ENCODE peak calls at places on chromosomes 13 and 19, in seven cellular contexts. Q is K562, J is A549, A is WTC11, M is SK-N-SH, R is H1, Z is GM12878. V is an unnamed sample.

GRCh38 chr13:109673477-109673876 is 112.9 kb downstream of the IRS2 start:
- DNase-seq in J (no peak), R (no peak), M (no peak), A (no peak), Q (no peak), Z (no peak), V (peak)

GRCh38 chr13:96940961-96941360 is 53.3 kb downstream of the OXGR1 start:
- DNase-seq in M (no peak), J (no peak), Q (no peak), Z (no peak), R (no peak), A (no peak), V (no peak)

GRCh38 chr19:54011507-54012211 is 20.2 kb downstream of the CACNG6 start:
- DNase-seq in R (peak), Q (no peak), J (no peak), Z (no peak), A (peak), M (no peak), V (no peak)

GRCh38 chr19:44746946-44747738 is 1.4 kb upstream of the BCL3 start:
- DNase-seq in Q (peak), R (peak), Z (peak), J (peak), A (peak), M (peak), V (peak)

GRCh38 chr19:8148410-8149231 is 771 bp downstream of the FBN3 start:
- DNase-seq in J (peak), Z (no peak), M (peak), Q (peak), A (peak), R (peak), V (no peak)

GRCh38 chr19:47663911-47664771 is 49.1 kb upstream of the EHD2 start:
- DNase-seq in M (no peak), A (no peak), J (peak), R (no peak), Z (no peak), Q (peak), V (peak)

GRCh38 chr19:39157275-39157996 is 31.9 kb downstream of the PAK4 start:
- DNase-seq in Q (no peak), Z (no peak), R (no peak), J (no peak), A (no peak), M (no peak), V (peak)

GRCh38 chr13:104773775-104774174 is 1707.6 kb upstream of the SLC10A2 start:
- DNase-seq in R (peak), M (peak), A (no peak), Z (peak), Q (no peak), J (peak), V (peak)

GRCh38 chr13:70623260-70623659 is 515.0 kb upstream of the KLHL1 start:
- DNase-seq in A (no peak), J (no peak), M (peak), Q (no peak), R (no peak), Z (no peak), V (peak)

GRCh38 chr19:16773259-16773658 is 53.6 kb downstream of the NWD1 start:
- DNase-seq in Z (no peak), J (no peak), Q (no peak), A (no peak), R (no peak), M (no peak), V (no peak)

GRCh38 chr19:2613507-2614295 is 88.8 kb downstream of the GNG7 start:
- DNase-seq in R (peak), Z (no peak), Q (peak), M (peak), J (peak), A (peak), V (peak)

GRCh38 chr13:52459668-52460067 is 4.4 kb downstream of the CKAP2 start:
- DNase-seq in Z (no peak), M (no peak), Q (no peak), J (no peak), R (no peak), A (no peak), V (peak)

GRCh38 chr19:2280633-2281264 is 1.2 kb downstream of the PEAK3 start:
- DNase-seq in A (no peak), R (no peak), M (no peak), J (no peak), Z (no peak), Q (no peak), V (no peak)

GRCh38 chr13:43492281-43492680 is 294.5 kb downstream of the ENOX1 start:
- DNase-seq in M (no peak), Q (no peak), R (no peak), J (no peak), A (no peak), Z (no peak), V (no peak)

GRCh38 chr13:112168771-112169170 is 101.8 kb downstream of the SOX1 start:
- DNase-seq in R (no peak), A (no peak), M (no peak), Z (no peak), Q (no peak), J (no peak), V (no peak)

GRCh38 chr19:1469936-1470863 is 8.8 kb downstream of the C19orf25 start:
- DNase-seq in Z (no peak), A (peak), Q (peak), J (no peak), M (no peak), R (peak), V (no peak)

GRCh38 chr19:7870571-7871279 is 3.5 kb downstream of the PRR36 start:
- DNase-seq in J (peak), Z (no peak), R (peak), M (peak), A (peak), Q (peak), V (no peak)

GRCh38 chr13:60463787-60464186 is 66.8 kb downstream of the TDRD3 start:
- DNase-seq in R (no peak), Q (no peak), A (no peak), M (no peak), Z (no peak), J (no peak), V (no peak)

GRCh38 chr19:5978606-5979552 is 939 bp upstream of the RANBP3 start:
- DNase-seq in J (no peak), M (peak), Z (no peak), A (no peak), R (no peak), Q (peak), V (no peak)

GRCh38 chr19:6754136-6754535 is 13.1 kb downstream of the SH2D3A start:
- DNase-seq in A (no peak), R (no peak), Q (no peak), J (no peak), Z (no peak), M (no peak), V (no peak)

GRCh38 chr19:29278716-29279115 is 65.8 kb upstream of the UQCRFS1 start:
- DNase-seq in Q (no peak), M (no peak), J (no peak), Z (no peak), A (no peak), R (no peak), V (no peak)

GRCh38 chr19:5086232-5086631 is 117.3 kb downstream of the KDM4B start:
- DNase-seq in Z (no peak), R (no peak), J (no peak), A (no peak), Q (no peak), M (no peak), V (no peak)

GRCh38 chr19:48630289-48631036 is 6.7 kb downstream of the DBP start:
- DNase-seq in J (no peak), R (peak), M (no peak), Q (no peak), Z (no peak), A (peak), V (no peak)

GRCh38 chr19:38769635-38770211 is 3.6 kb downstream of the LGALS7 start:
- DNase-seq in R (peak), J (peak), A (peak), Z (no peak), Q (peak), M (peak), V (peak)

GRCh38 chr13:53045110-53045509 is 16.5 kb downstream of the OLFM4 start:
- DNase-seq in Z (no peak), A (no peak), Q (no peak), R (no peak), M (peak), J (no peak), V (no peak)

GRCh38 chr13:46170687-46171086 is 11.3 kb downstream of the LCP1 start:
- DNase-seq in Z (no peak), J (no peak), M (no peak), R (no peak), A (no peak), Q (no peak), V (no peak)

GRCh38 chr13:107223867-107224266 is 655.9 kb upstream of the ARGLU1 start:
- DNase-seq in Q (no peak), M (no peak), J (no peak), Z (no peak), A (no peak), R (no peak), V (no peak)

GRCh38 chr13:57682128-57682716 is 50.7 kb downstream of the PCDH17 start:
- DNase-seq in R (no peak), M (no peak), Z (no peak), A (no peak), J (no peak), Q (no peak), V (no peak)

GRCh38 chr13:109868583-109869311 is 82.4 kb upstream of the IRS2 start:
- DNase-seq in Q (no peak), J (peak), Z (no peak), A (no peak), R (no peak), M (no peak), V (peak)

GRCh38 chr13:34164585-34164984 is 346.6 kb downstream of the RFC3 start:
- DNase-seq in J (no peak), Q (no peak), M (no peak), R (no peak), Z (no peak), A (no peak), V (no peak)

GRCh38 chr13:27182844-27183497 is 11.4 kb upstream of the USP12 start:
- DNase-seq in A (no peak), J (peak), R (no peak), M (no peak), Q (peak), Z (no peak), V (peak)

GRCh38 chr13:32905864-32906180 is 110.4 kb upstream of the KL start:
- DNase-seq in J (no peak), M (no peak), Z (no peak), R (no peak), Q (no peak), A (no peak), V (peak)

GRCh38 chr19:5927439-5927821 is 13.4 kb downstream of the CAPS start:
- DNase-seq in M (no peak), Q (no peak), A (no peak), J (no peak), Z (peak), R (no peak), V (no peak)

GRCh38 chr13:73138967-73139491 is 80.2 kb downstream of the KLF5 start:
- DNase-seq in R (no peak), J (no peak), Q (no peak), A (no peak), M (no peak), Z (no peak), V (no peak)

GRCh38 chr13:90246005-90246404 is 1101.5 kb upstream of the MIR17HG start:
- DNase-seq in J (no peak), Z (no peak), R (no peak), A (no peak), Q (no peak), M (no peak), V (no peak)

GRCh38 chr13:65660696-65661095 is 1569.4 kb downstream of the PCDH9 start:
- DNase-seq in J (no peak), R (no peak), Z (no peak), Q (no peak), A (no peak), M (no peak), V (peak)

GRCh38 chr13:51715613-51716012 is 88.3 kb downstream of the DHRS12 start:
- DNase-seq in Z (no peak), R (no peak), A (no peak), Q (no peak), M (no peak), J (no peak), V (no peak)

GRCh38 chr19:54317108-54317964 is 4.4 kb upstream of the LILRA5 start:
- DNase-seq in Q (no peak), J (no peak), M (no peak), Z (no peak), A (no peak), R (no peak), V (no peak)

GRCh38 chr13:75760182-75760981 is 124.3 kb downstream of the LMO7 start:
- DNase-seq in Z (no peak), J (peak), Q (no peak), A (no peak), R (no peak), M (no peak), V (peak)

GRCh38 chr19:35851213-35852028 is 883 bp downstream of the NPHS1 start:
- DNase-seq in R (peak), M (peak), Q (no peak), J (no peak), A (peak), Z (no peak), V (no peak)
- TF ChIP-seq CTCF in R (peak), M (peak), Q (no peak), J (no peak), A (peak), Z (no peak), V (no peak)

GRCh38 chr13:67062160-67062559 is 168.0 kb downstream of the PCDH9 start:
- DNase-seq in Z (no peak), R (no peak), J (no peak), A (no peak), Q (no peak), M (no peak), V (no peak)
- TF ChIP-seq USF2 in Z (no peak), R (no peak), J (no peak), A (no peak), Q (no peak), M (no peak), V (no peak)

DNA sequence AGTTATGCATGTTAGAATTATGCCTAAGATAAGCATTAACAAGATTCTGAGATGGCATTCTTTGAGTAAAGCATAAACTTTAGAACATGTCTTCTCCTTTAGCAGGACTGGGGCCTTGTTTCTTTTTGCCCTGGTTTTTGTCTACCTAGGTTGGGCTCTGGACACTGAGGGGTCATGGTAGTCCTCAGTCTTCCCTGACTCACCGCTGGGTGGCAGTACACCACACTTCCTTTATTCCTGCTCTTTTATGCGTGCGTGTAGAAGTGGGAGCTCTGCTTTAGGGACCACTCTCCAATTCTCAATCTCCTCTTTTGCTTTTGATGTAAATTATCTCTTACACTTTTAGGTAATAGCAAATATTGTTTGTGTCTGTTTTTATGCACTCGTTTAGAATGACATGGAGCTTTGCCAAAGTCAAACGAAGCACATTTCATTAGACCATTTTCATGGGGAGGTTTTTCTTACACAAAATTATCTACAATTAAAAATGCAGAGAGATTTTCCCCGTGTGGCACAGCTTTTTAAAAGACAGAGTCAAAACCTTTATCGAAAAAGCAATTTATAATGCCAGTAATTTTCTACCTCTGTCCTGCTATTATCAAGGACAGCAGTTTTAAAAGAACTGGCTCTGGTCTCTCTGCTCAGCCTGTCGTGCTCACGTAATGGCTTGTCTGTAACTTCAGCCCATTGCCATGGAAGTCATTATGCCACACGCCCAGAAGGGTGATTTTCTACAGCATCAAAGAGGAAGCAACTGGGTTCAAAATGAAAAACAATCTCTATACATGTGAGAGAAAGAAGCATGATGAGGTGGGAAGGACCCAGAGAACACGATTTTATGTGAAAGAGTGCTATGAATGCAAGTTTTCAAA is 413.9 kb downstream of the COG6 start:
- DNase-seq in R (peak), J (peak), Q (peak), A (peak), Z (no peak), M (peak), V (peak)
- TF ChIP-seq CTCF in R (peak), J (peak), Q (peak), A (peak), Z (peak), M (peak), V (peak)

GRCh38 chr13:99760456-99760855 is 211.1 kb downstream of the ZIC5 start:
- DNase-seq in R (peak), M (no peak), Z (no peak), J (no peak), Q (no peak), A (no peak), V (no peak)

GRCh38 chr13:99766641-99767045 is 204.9 kb downstream of the ZIC5 start:
- DNase-seq in R (peak), M (no peak), A (peak), Z (no peak), J (no peak), Q (no peak), V (no peak)

GRCh38 chr13:99768986-99769385 is 202.6 kb downstream of the ZIC5 start:
- DNase-seq in J (no peak), Z (no peak), R (no peak), Q (no peak), A (no peak), M (no peak), V (no peak)

GRCh38 chr13:99765869-99766268 is 205.7 kb downstream of the ZIC5 start:
- DNase-seq in A (no peak), Q (no peak), M (no peak), J (no peak), R (no peak), Z (no peak), V (no peak)
- TF ChIP-seq USF2 in A (no peak), Q (no peak), M (no peak), J (no peak), R (no peak), Z (no peak), V (no peak)

GRCh38 chr13:21608961-21609360 is 5.0 kb upstream of the MICU2 start:
- DNase-seq in Z (no peak), R (no peak), Q (no peak), A (no peak), J (no peak), M (no peak), V (no peak)

GRCh38 chr13:21606781-21607180 is 2.8 kb upstream of the MICU2 start:
- DNase-seq in M (no peak), J (no peak), A (no peak), Q (no peak), Z (no peak), R (no peak), V (no peak)

GRCh38 chr13:21606251-21606650 is 2.3 kb upstream of the MICU2 start:
- DNase-seq in M (no peak), Z (no peak), J (no peak), R (no peak), Q (no peak), A (no peak), V (no peak)

GRCh38 chr13:21603531-21604448 is at the start of gene MICU2:
- DNase-seq in M (peak), J (peak), A (peak), Z (peak), Q (peak), R (peak), V (peak)
- TF ChIP-seq CTCF in M (no peak), J (no peak), A (no peak), Z (no peak), Q (no peak), R (no peak), V (no peak)

DNA sequence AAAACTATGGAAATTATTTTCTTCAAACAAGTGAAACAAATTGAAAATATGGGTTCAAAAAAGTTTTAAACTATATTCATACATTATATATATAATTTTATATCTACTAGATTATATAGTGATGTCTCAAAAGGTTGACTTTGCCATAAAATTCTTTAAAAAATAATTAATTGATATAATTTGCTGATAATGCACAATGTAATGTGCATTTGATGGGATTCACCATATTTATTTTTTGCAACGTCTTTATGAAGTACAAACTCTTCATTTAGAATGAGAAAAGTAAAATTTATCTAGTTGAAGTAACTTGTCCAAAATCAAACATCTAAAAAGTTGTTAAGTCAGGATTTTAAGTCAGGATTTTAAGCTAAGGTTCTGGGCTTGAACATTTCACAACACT is 1954.5 kb upstream of the PCDH20 start:
- DNase-seq in R (no peak), Q (no peak), J (no peak), A (no peak), Z (no peak), M (no peak), V (no peak)
- TF ChIP-seq USF2 in R (no peak), Q (no peak), J (no peak), A (no peak), Z (no peak), M (no peak), V (no peak)

DNA sequence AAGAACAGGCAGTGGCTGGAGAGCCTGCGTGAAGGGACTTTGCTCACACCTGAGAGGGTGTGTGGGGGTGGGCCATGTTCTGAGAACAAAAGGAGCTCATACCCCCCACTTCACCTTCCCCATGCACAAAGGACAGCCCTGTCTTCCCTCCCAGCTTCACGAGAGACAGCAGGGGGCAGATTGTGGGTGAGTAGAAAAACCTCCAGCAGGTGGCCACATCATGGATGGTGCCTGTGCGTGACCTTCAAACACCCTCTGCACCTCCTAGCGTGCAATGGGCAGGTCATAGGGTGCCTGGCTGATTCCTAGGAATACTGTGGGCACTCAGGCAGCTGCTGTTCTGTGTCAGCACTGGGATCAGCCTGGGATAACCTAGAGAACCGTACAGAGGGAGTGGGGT is 36.3 kb upstream of the PSG9 start:
- DNase-seq in R (no peak), Q (peak), J (no peak), A (no peak), M (no peak), Z (no peak), V (no peak)
- TF ChIP-seq CTCF in R (no peak), Q (peak), J (no peak), A (no peak), M (no peak), Z (no peak), V (no peak)

V was measured in IMR-90.